ENCODE peak calls at places on chromosomes 11 and 22, in five cellular contexts. I, D, Q, E and Z are unnamed samples.

GRCh38 chr11:23924226-23924625 is 572.6 kb upstream of the LUZP2 start:
- DNase-seq in I (no peak), D (no peak), Q (no peak), E (no peak), Z (no peak)

GRCh38 chr11:8019671-8020597 is 32.8 kb downstream of the EIF3F start:
- DNase-seq in I (peak; percentile 74), D (peak; percentile 39), Q (no peak), E (no peak), Z (peak; percentile 71)

GRCh38 chr11:94746721-94747120 is 21.4 kb upstream of the AMOTL1 start:
- DNase-seq in I (no peak), D (no peak), Q (no peak), E (no peak), Z (no peak)

GRCh38 chr22:29369460-29369859 is 18.9 kb downstream of the AP1B1 start:
- DNase-seq in I (no peak), D (peak; percentile 74), Q (peak; percentile 76), E (no peak), Z (peak; percentile 69)

GRCh38 chr11:34656062-34656720 is 35.3 kb downstream of the EHF start:
- DNase-seq in I (no peak), D (peak; percentile 37), Q (no peak), E (no peak), Z (no peak)

GRCh38 chr11:117875397-117876048 is 935 bp downstream of the FXYD6 start:
- DNase-seq in I (no peak), D (peak; percentile 72), Q (no peak), E (no peak), Z (peak; percentile 53)

GRCh38 chr22:46349681-46350080 is 14.2 kb downstream of the TRMU start:
- DNase-seq in I (no peak), D (no peak), Q (peak; percentile 42), E (no peak), Z (no peak)

GRCh38 chr22:28822930-28823481 is 22.6 kb upstream of the XBP1 start:
- DNase-seq in I (no peak), D (no peak), Q (no peak), E (peak; percentile 27), Z (no peak)

GRCh38 chr11:43516316-43516820 is 157.6 kb downstream of the TTC17 start:
- DNase-seq in I (no peak), D (no peak), Q (no peak), E (no peak), Z (no peak)

GRCh38 chr11:85723088-85723487 is 37.1 kb upstream of the CCDC89 start:
- DNase-seq in I (no peak), D (no peak), Q (no peak), E (no peak), Z (no peak)

GRCh38 chr11:120867531-120867930 is 156.4 kb upstream of the TBCEL start:
- DNase-seq in I (no peak), D (no peak), Q (no peak), E (no peak), Z (no peak)

GRCh38 chr11:115458877-115459276 is 45.3 kb downstream of the CADM1 start:
- DNase-seq in I (no peak), D (no peak), Q (no peak), E (no peak), Z (no peak)

GRCh38 chr11:29634248-29634647 is 382.6 kb downstream of the KCNA4 start:
- DNase-seq in I (peak; percentile 13), D (no peak), Q (no peak), E (no peak), Z (no peak)

GRCh38 chr11:113574171-113574570 is 99.0 kb upstream of the DRD2 start:
- DNase-seq in I (no peak), D (no peak), Q (no peak), E (no peak), Z (no peak)

GRCh38 chr11:17600316-17601205 is 53.5 kb downstream of the OTOG start:
- DNase-seq in I (no peak), D (no peak), Q (peak; percentile 61), E (no peak), Z (no peak)